ENCODE peak calls at places on chromosomes 1 and 21, in nine cellular contexts. N is effector memory CD4-positive, alpha-beta T cell; S is left lung; U is foreskin keratinocyte; D is IMR-90; M is Panc1; W is PC-3; L is colonic mucosa; O is esophagus squamous epithelium. T is an unnamed sample.
A peak's percentile ranks its signal among the peaks of the same experiment; 100 is the strongest.

GRCh38 chr1:93615201-93616150 is 66.2 kb downstream of the BCAR3 start:
- DNase-seq in N (no peak), S (no peak), U (peak; percentile 82), D (peak; percentile 77), M (no peak), W (peak; percentile 47), L (peak; percentile 38), O (no peak), T (no peak)

GRCh38 chr1:219092206-219092605 is 81.5 kb upstream of the LYPLAL1 start:
- DNase-seq in N (no peak), S (no peak), U (peak; percentile 32), D (peak; percentile 65), M (no peak), W (peak; percentile 98), L (no peak), O (no peak), T (no peak)

GRCh38 chr21:17793675-17794123 is 25.5 kb downstream of the C21orf91 start:
- DNase-seq in N (no peak), S (no peak), U (no peak), D (peak; percentile 70), M (no peak), W (no peak), L (no peak), O (no peak), T (no peak)

GRCh38 chr1:207959141-207959825 is 48.4 kb upstream of the CD34 start:
- DNase-seq in N (no peak), S (peak; percentile 52), U (no peak), D (peak; percentile 38), M (no peak), W (no peak), L (peak; percentile 54), O (no peak), T (peak; percentile 58)

GRCh38 chr1:34137411-34137810 is 27.6 kb downstream of the CSMD2 start:
- DNase-seq in N (no peak), S (no peak), U (no peak), D (no peak), M (no peak), W (no peak), L (no peak), O (no peak), T (no peak)

GRCh38 chr21:21187579-21187978 is 189.4 kb downstream of the NCAM2 start:
- DNase-seq in N (no peak), S (no peak), U (no peak), D (peak; percentile 59), M (no peak), W (no peak), L (no peak), O (no peak), T (no peak)

GRCh38 chr1:167093863-167094516 is at the start of gene STYXL2:
- DNase-seq in N (no peak), S (no peak), U (no peak), D (no peak), M (no peak), W (no peak), L (no peak), O (no peak), T (peak; percentile 15)

GRCh38 chr1:151255381-151255780 is 847 bp downstream of the PSMD4 start:
- DNase-seq in N (no peak), S (no peak), U (no peak), D (peak; percentile 23), M (no peak), W (peak; percentile 24), L (no peak), O (no peak), T (no peak)

GRCh38 chr1:159598196-159598595 is 10.6 kb downstream of the APCS start:
- DNase-seq in N (no peak), S (no peak), U (peak; percentile 96), D (peak; percentile 85), M (no peak), W (peak; percentile 92), L (no peak), O (no peak), T (no peak)

GRCh38 chr1:172875892-172876291 is 174.8 kb downstream of the TNFSF18 start:
- DNase-seq in N (no peak), S (no peak), U (no peak), D (no peak), M (no peak), W (peak; percentile 54), L (no peak), O (no peak), T (no peak)
- H3K27ac ChIP-seq in N (no peak overlapping the region), S (no peak overlapping the region), U (no peak overlapping the region), D (no peak overlapping the region), M (no peak overlapping the region), W (no peak overlapping the region), L (no peak overlapping the region), O (no peak overlapping the region), T (no peak overlapping the region)

GRCh38 chr1:24216254-24216653 is 29.2 kb upstream of the IFNLR1 start:
- DNase-seq in N (no peak), S (no peak), U (no peak), D (no peak), M (no peak), W (peak; percentile 22), L (no peak), O (no peak), T (no peak)
- H3K27me3 ChIP-seq in N (peaks cover 4% of the 10 kb centered on the region), S (peaks cover 5% of the 10 kb centered on the region), U (peaks cover 42% of the 10 kb centered on the region), D (peaks cover 61% of the 10 kb centered on the region), M (no peaks in the 10 kb centered on the region), W (no peaks in the 10 kb centered on the region), L (peaks cover 5% of the 10 kb centered on the region), O (no peaks in the 10 kb centered on the region), T (no peaks in the 10 kb centered on the region)

DNA sequence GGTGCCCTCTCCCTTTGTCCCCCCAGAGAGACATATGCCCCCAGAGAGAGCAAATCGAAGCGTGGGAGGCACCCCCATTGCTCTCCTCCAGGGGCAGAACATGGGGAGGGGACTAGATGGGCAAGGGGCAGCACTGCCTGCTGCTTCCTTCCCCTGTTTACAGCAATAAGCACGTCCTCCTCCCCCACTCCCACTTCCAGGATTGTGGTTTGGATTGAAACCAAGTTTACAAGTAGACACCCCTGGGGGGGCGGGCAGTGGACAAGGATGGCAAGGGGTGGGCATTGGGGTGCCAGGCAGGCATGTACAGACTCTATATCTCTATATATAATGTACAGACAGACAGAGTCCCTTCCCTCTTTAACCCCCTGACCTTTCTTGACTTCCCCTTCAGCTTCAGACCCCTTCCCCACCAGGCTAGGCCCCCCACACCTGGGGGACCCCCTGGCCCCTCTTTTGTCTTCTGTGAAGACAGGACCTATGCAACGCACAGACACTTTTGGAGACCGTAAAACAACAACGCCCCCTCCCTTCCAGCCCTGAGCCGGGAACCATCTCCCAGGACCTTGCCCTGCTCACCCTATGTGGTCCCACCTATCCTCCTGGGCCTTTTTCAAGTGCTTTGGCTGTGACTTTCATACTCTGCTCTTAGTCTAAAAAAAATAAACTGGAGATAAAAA is 8.4 kb downstream of the EFNA3 start:
- DNase-seq in N (no peak), S (no peak), U (no peak), D (no peak), M (no peak), W (no peak), L (no peak), O (no peak), T (no peak)
- H3K4me1 ChIP-seq in N (peaks cover 36% of the 10 kb centered on the region), S (peaks cover 20% of the 10 kb centered on the region), U (peaks cover 6% of the 10 kb centered on the region), D (peaks cover 5% of the 10 kb centered on the region), M (peaks cover 16% of the 10 kb centered on the region), W (peaks cover 45% of the 10 kb centered on the region), L (peaks cover 29% of the 10 kb centered on the region), O (peaks cover 39% of the 10 kb centered on the region), T (peaks cover 29% of the 10 kb centered on the region)

DNA sequence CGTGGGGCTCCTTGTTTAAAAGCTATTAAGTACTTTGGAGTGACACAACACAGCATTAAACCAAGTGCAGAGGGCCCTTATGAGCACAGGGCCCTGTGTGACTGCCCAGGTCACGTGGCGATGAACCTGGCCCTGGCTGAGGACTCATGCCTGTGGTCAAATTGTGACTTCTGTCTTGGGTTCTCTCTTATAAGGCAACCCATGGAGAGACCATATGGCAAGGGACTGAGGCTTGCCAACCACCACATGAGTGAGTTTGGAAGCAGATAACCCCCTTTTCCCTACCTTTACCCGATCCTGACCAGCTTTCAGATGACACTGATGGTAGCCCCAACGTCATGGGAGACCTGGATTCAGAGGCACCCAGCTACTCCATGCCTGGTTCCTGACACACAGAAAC is 140.5 kb downstream of the ZBTB18 start:
- DNase-seq in N (no peak), S (no peak), U (no peak), D (no peak), M (no peak), W (no peak), L (no peak), O (no peak), T (no peak)
- H3K27ac ChIP-seq in N (no peak overlapping the region), S (no peak overlapping the region), U (no peak overlapping the region), D (no peak overlapping the region), M (no peak overlapping the region), W (no peak overlapping the region), L (no peak overlapping the region), O (no peak overlapping the region), T (no peak overlapping the region)

GRCh38 chr1:96474985-96475743 is 246.4 kb upstream of the PTBP2 start:
- DNase-seq in N (no peak), S (no peak), U (no peak), D (no peak), M (no peak), W (no peak), L (no peak), O (no peak), T (no peak)
- H3K27me3 ChIP-seq in N (no peaks in the 10 kb centered on the region), S (no peaks in the 10 kb centered on the region), U (no peaks in the 10 kb centered on the region), D (no peaks in the 10 kb centered on the region), M (no peaks in the 10 kb centered on the region), W (peaks cover 5% of the 10 kb centered on the region), L (no peaks in the 10 kb centered on the region), O (no peaks in the 10 kb centered on the region), T (no peaks in the 10 kb centered on the region)